ENCODE peak calls at places on chromosomes 4 and X, in ten cellular contexts. One of them, this sample, is unnamed.

GRCh38 chrX:45751156-45751555 is 550.5 kb upstream of the DIPK2B start:
- DNase-seq in GM23248: no peak
- DNase-seq in OCI-LY7: no peak
- DNase-seq in fibroblast of pulmonary artery: no peak
- DNase-seq in cardiac muscle cell: no peak
- DNase-seq in MG63: no peak
- DNase-seq in K562: no peak
- DNase-seq in heart right ventricle: no peak
- DNase-seq in left lung: no peak
- DNase-seq in left ventricle myocardium inferior: no peak
- DNase-seq in this sample: no peak

GRCh38 chr4:26525136-26525535 is 34.9 kb upstream of the CCKAR start:
- DNase-seq in cardiac muscle cell: peak
- DNase-seq in fibroblast of pulmonary artery: peak
- DNase-seq in K562: no peak
- DNase-seq in OCI-LY7: no peak
- DNase-seq in left ventricle myocardium inferior: no peak
- DNase-seq in GM23248: peak
- DNase-seq in left lung: no peak
- DNase-seq in MG63: peak
- DNase-seq in heart right ventricle: no peak
- DNase-seq in this sample: no peak

GRCh38 chr4:87492617-87493016 is 36.6 kb downstream of the SPARCL1 start:
- DNase-seq in MG63: no peak
- DNase-seq in fibroblast of pulmonary artery: peak
- DNase-seq in cardiac muscle cell: peak
- DNase-seq in GM23248: no peak
- DNase-seq in heart right ventricle: no peak
- DNase-seq in left lung: no peak
- DNase-seq in K562: no peak
- DNase-seq in left ventricle myocardium inferior: no peak
- DNase-seq in OCI-LY7: no peak
- DNase-seq in this sample: no peak

GRCh38 chr4:99087887-99088484 is 602 bp downstream of the ADH5 start:
- DNase-seq in K562: no peak
- DNase-seq in left ventricle myocardium inferior: peak
- DNase-seq in cardiac muscle cell: peak
- DNase-seq in left lung: no peak
- DNase-seq in fibroblast of pulmonary artery: peak
- DNase-seq in OCI-LY7: peak
- DNase-seq in MG63: peak
- DNase-seq in heart right ventricle: peak
- DNase-seq in GM23248: peak
- DNase-seq in this sample: peak

GRCh38 chrX:10007604-10008003 is 40.4 kb downstream of the CLDN34 start:
- DNase-seq in K562: no peak
- DNase-seq in left ventricle myocardium inferior: no peak
- DNase-seq in MG63: no peak
- DNase-seq in left lung: no peak
- DNase-seq in cardiac muscle cell: peak
- DNase-seq in OCI-LY7: no peak
- DNase-seq in GM23248: peak
- DNase-seq in heart right ventricle: no peak
- DNase-seq in fibroblast of pulmonary artery: no peak
- DNase-seq in this sample: no peak

GRCh38 chr4:103996059-103996458 is 276.3 kb upstream of the TACR3 start:
- DNase-seq in left ventricle myocardium inferior: no peak
- DNase-seq in fibroblast of pulmonary artery: peak
- DNase-seq in OCI-LY7: no peak
- DNase-seq in K562: no peak
- DNase-seq in left lung: no peak
- DNase-seq in heart right ventricle: no peak
- DNase-seq in cardiac muscle cell: peak
- DNase-seq in MG63: no peak
- DNase-seq in GM23248: no peak
- DNase-seq in this sample: no peak

GRCh38 chr4:132565542-132565941 is 583.6 kb upstream of the PCDH10 start:
- DNase-seq in OCI-LY7: no peak
- DNase-seq in left lung: no peak
- DNase-seq in fibroblast of pulmonary artery: no peak
- DNase-seq in left ventricle myocardium inferior: no peak
- DNase-seq in heart right ventricle: no peak
- DNase-seq in cardiac muscle cell: no peak
- DNase-seq in MG63: no peak
- DNase-seq in K562: no peak
- DNase-seq in GM23248: no peak
- DNase-seq in this sample: no peak

GRCh38 chr4:147769386-147769785 is 37.5 kb downstream of the ARHGAP10 start:
- DNase-seq in K562: no peak
- DNase-seq in OCI-LY7: no peak
- DNase-seq in heart right ventricle: no peak
- DNase-seq in left ventricle myocardium inferior: no peak
- DNase-seq in left lung: no peak
- DNase-seq in cardiac muscle cell: no peak
- DNase-seq in fibroblast of pulmonary artery: no peak
- DNase-seq in GM23248: peak
- DNase-seq in MG63: no peak
- DNase-seq in this sample: no peak

GRCh38 chr4:86981789-86982188 is 47.0 kb downstream of the AFF1 start:
- DNase-seq in K562: no peak
- DNase-seq in cardiac muscle cell: no peak
- DNase-seq in MG63: no peak
- DNase-seq in left ventricle myocardium inferior: no peak
- DNase-seq in fibroblast of pulmonary artery: no peak
- DNase-seq in OCI-LY7: peak
- DNase-seq in heart right ventricle: no peak
- DNase-seq in left lung: no peak
- DNase-seq in GM23248: no peak
- DNase-seq in this sample: no peak

GRCh38 chr4:47839259-47839658 is 1.4 kb upstream of the CORIN start:
- DNase-seq in GM23248: peak
- DNase-seq in OCI-LY7: peak
- DNase-seq in K562: no peak
- DNase-seq in cardiac muscle cell: peak
- DNase-seq in left lung: no peak
- DNase-seq in MG63: no peak
- DNase-seq in heart right ventricle: no peak
- DNase-seq in left ventricle myocardium inferior: no peak
- DNase-seq in fibroblast of pulmonary artery: peak
- DNase-seq in this sample: peak

GRCh38 chrX:71095971-71096701 is 485 bp downstream of the FOXO4 start:
- DNase-seq in OCI-LY7: no peak
- DNase-seq in heart right ventricle: no peak
- DNase-seq in fibroblast of pulmonary artery: no peak
- DNase-seq in GM23248: peak
- DNase-seq in MG63: no peak
- DNase-seq in cardiac muscle cell: no peak
- DNase-seq in left ventricle myocardium inferior: no peak
- DNase-seq in left lung: no peak
- DNase-seq in K562: peak
- DNase-seq in this sample: no peak

GRCh38 chr4:21830272-21830671 is 118.3 kb downstream of the KCNIP4 start:
- DNase-seq in left lung: peak
- DNase-seq in OCI-LY7: no peak
- DNase-seq in heart right ventricle: no peak
- DNase-seq in K562: no peak
- DNase-seq in GM23248: no peak
- DNase-seq in fibroblast of pulmonary artery: peak
- DNase-seq in cardiac muscle cell: no peak
- DNase-seq in MG63: peak
- DNase-seq in left ventricle myocardium inferior: no peak
- DNase-seq in this sample: no peak

GRCh38 chr4:152836936-152837335 is 57.2 kb downstream of the ARFIP1 start:
- DNase-seq in OCI-LY7: no peak
- DNase-seq in left ventricle myocardium inferior: no peak
- DNase-seq in left lung: no peak
- DNase-seq in fibroblast of pulmonary artery: no peak
- DNase-seq in heart right ventricle: no peak
- DNase-seq in MG63: no peak
- DNase-seq in cardiac muscle cell: no peak
- DNase-seq in GM23248: no peak
- DNase-seq in K562: no peak
- DNase-seq in this sample: no peak

GRCh38 chr4:137853424-137853823 is 321.1 kb upstream of the PCDH18 start:
- DNase-seq in GM23248: no peak
- DNase-seq in K562: peak
- DNase-seq in left ventricle myocardium inferior: no peak
- DNase-seq in heart right ventricle: no peak
- DNase-seq in cardiac muscle cell: no peak
- DNase-seq in left lung: peak
- DNase-seq in MG63: no peak
- DNase-seq in fibroblast of pulmonary artery: no peak
- DNase-seq in OCI-LY7: no peak
- DNase-seq in this sample: no peak

GRCh38 chrX:141375011-141375730 is 132.9 kb upstream of the SPANXC start:
- DNase-seq in left lung: no peak
- DNase-seq in cardiac muscle cell: peak
- DNase-seq in MG63: no peak
- DNase-seq in fibroblast of pulmonary artery: peak
- DNase-seq in heart right ventricle: no peak
- DNase-seq in K562: no peak
- DNase-seq in left ventricle myocardium inferior: no peak
- DNase-seq in GM23248: no peak
- DNase-seq in OCI-LY7: no peak
- DNase-seq in this sample: no peak

GRCh38 chr4:82500106-82500738 is 61.6 kb downstream of the TMEM150C start:
- DNase-seq in OCI-LY7: no peak
- DNase-seq in fibroblast of pulmonary artery: peak
- DNase-seq in cardiac muscle cell: peak
- DNase-seq in K562: no peak
- DNase-seq in left ventricle myocardium inferior: no peak
- DNase-seq in heart right ventricle: no peak
- DNase-seq in left lung: no peak
- DNase-seq in GM23248: peak
- DNase-seq in MG63: no peak
- DNase-seq in this sample: no peak

GRCh38 chr4:8119877-8120276 is 38.7 kb downstream of the ABLIM2 start:
- DNase-seq in left lung: peak
- DNase-seq in heart right ventricle: peak
- DNase-seq in GM23248: no peak
- DNase-seq in MG63: no peak
- DNase-seq in OCI-LY7: no peak
- DNase-seq in fibroblast of pulmonary artery: no peak
- DNase-seq in K562: no peak
- DNase-seq in left ventricle myocardium inferior: no peak
- DNase-seq in cardiac muscle cell: no peak
- DNase-seq in this sample: no peak

GRCh38 chr4:150136036-150136435 is 57.8 kb downstream of the DCLK2 start:
- DNase-seq in fibroblast of pulmonary artery: peak
- DNase-seq in OCI-LY7: no peak
- DNase-seq in MG63: no peak
- DNase-seq in heart right ventricle: no peak
- DNase-seq in cardiac muscle cell: peak
- DNase-seq in left lung: no peak
- DNase-seq in GM23248: no peak
- DNase-seq in K562: no peak
- DNase-seq in left ventricle myocardium inferior: no peak
- DNase-seq in this sample: no peak

GRCh38 chr4:107243141-107243779 is 207.1 kb upstream of the DKK2 start:
- DNase-seq in MG63: peak
- DNase-seq in GM23248: peak
- DNase-seq in left lung: no peak
- DNase-seq in OCI-LY7: no peak
- DNase-seq in left ventricle myocardium inferior: no peak
- DNase-seq in cardiac muscle cell: no peak
- DNase-seq in K562: no peak
- DNase-seq in fibroblast of pulmonary artery: no peak
- DNase-seq in heart right ventricle: no peak
- DNase-seq in this sample: no peak

DNA sequence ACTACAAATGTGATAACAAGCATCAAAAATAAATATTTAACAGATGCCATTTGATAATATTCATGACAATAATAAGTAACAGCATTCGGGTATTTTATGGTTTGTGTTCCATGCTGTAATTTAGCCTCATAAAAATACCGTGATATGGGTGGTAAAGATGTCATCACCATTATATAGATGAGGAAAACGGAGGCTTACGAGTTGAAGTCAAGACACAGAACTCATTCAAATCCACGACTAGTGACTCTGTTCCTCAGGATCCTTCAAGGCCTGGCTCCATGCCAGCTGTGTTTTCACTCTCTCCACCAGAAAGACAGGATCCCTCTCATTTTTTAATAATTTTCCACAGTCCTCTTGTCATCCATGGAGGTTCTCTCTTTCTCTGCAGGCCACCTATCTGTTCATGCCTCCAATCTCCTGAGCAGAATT is 94.5 kb downstream of the APBB2 start:
- DNase-seq in fibroblast of pulmonary artery: no peak
- DNase-seq in cardiac muscle cell: no peak
- DNase-seq in left lung: no peak
- DNase-seq in OCI-LY7: no peak
- DNase-seq in GM23248: no peak
- DNase-seq in heart right ventricle: peak
- DNase-seq in MG63: no peak
- DNase-seq in left ventricle myocardium inferior: peak
- DNase-seq in K562: no peak
- DNase-seq in this sample: no peak
- H3K4me3 ChIP-seq in fibroblast of pulmonary artery: peak
- H3K4me3 ChIP-seq in cardiac muscle cell: no peak
- H3K4me3 ChIP-seq in left lung: no peak
- H3K4me3 ChIP-seq in OCI-LY7: no peak
- H3K4me3 ChIP-seq in GM23248: no peak
- H3K4me3 ChIP-seq in heart right ventricle: no peak
- H3K4me3 ChIP-seq in MG63: no peak
- H3K4me3 ChIP-seq in left ventricle myocardium inferior: peak
- H3K4me3 ChIP-seq in K562: no peak
- H3K4me3 ChIP-seq in this sample: no peak

GRCh38 chr4:112896326-112896892 is 153.0 kb upstream of the ANK2 start:
- DNase-seq in heart right ventricle: no peak
- DNase-seq in left ventricle myocardium inferior: no peak
- DNase-seq in OCI-LY7: no peak
- DNase-seq in fibroblast of pulmonary artery: no peak
- DNase-seq in GM23248: no peak
- DNase-seq in cardiac muscle cell: no peak
- DNase-seq in K562: no peak
- DNase-seq in left lung: no peak
- DNase-seq in MG63: no peak
- DNase-seq in this sample: no peak
- H3K4me3 ChIP-seq in heart right ventricle: no peak
- H3K4me3 ChIP-seq in left ventricle myocardium inferior: no peak
- H3K4me3 ChIP-seq in OCI-LY7: no peak
- H3K4me3 ChIP-seq in fibroblast of pulmonary artery: no peak
- H3K4me3 ChIP-seq in GM23248: no peak
- H3K4me3 ChIP-seq in cardiac muscle cell: no peak
- H3K4me3 ChIP-seq in K562: no peak
- H3K4me3 ChIP-seq in left lung: no peak
- H3K4me3 ChIP-seq in MG63: no peak
- H3K4me3 ChIP-seq in this sample: no peak

GRCh38 chr4:1172228-1172851 is at the start of gene SPON2:
- DNase-seq in left lung: peak
- DNase-seq in GM23248: peak
- DNase-seq in OCI-LY7: no peak
- DNase-seq in MG63: no peak
- DNase-seq in left ventricle myocardium inferior: no peak
- DNase-seq in fibroblast of pulmonary artery: peak
- DNase-seq in cardiac muscle cell: peak
- DNase-seq in heart right ventricle: peak
- DNase-seq in K562: no peak
- DNase-seq in this sample: no peak
- H3K4me3 ChIP-seq in left lung: peak
- H3K4me3 ChIP-seq in GM23248: peak
- H3K4me3 ChIP-seq in OCI-LY7: no peak
- H3K4me3 ChIP-seq in MG63: no peak
- H3K4me3 ChIP-seq in left ventricle myocardium inferior: peak
- H3K4me3 ChIP-seq in fibroblast of pulmonary artery: peak
- H3K4me3 ChIP-seq in cardiac muscle cell: peak
- H3K4me3 ChIP-seq in heart right ventricle: peak
- H3K4me3 ChIP-seq in K562: no peak
- H3K4me3 ChIP-seq in this sample: no peak

GRCh38 chr4:71241467-71242401 is 97.1 kb upstream of the SLC4A4 start:
- DNase-seq in K562: no peak
- DNase-seq in OCI-LY7: no peak
- DNase-seq in heart right ventricle: peak
- DNase-seq in fibroblast of pulmonary artery: no peak
- DNase-seq in left ventricle myocardium inferior: peak
- DNase-seq in GM23248: no peak
- DNase-seq in MG63: no peak
- DNase-seq in cardiac muscle cell: no peak
- DNase-seq in left lung: no peak
- DNase-seq in this sample: peak
- H3K4me3 ChIP-seq in K562: no peak
- H3K4me3 ChIP-seq in OCI-LY7: no peak
- H3K4me3 ChIP-seq in heart right ventricle: no peak
- H3K4me3 ChIP-seq in fibroblast of pulmonary artery: no peak
- H3K4me3 ChIP-seq in left ventricle myocardium inferior: peak
- H3K4me3 ChIP-seq in GM23248: no peak
- H3K4me3 ChIP-seq in MG63: no peak
- H3K4me3 ChIP-seq in cardiac muscle cell: no peak
- H3K4me3 ChIP-seq in left lung: no peak
- H3K4me3 ChIP-seq in this sample: no peak

This sample was measured in Karpas-422.